ENCODE peak calls at places on chromosomes 11 and 22, in five cellular contexts. One of them, this sample, is unnamed.

GRCh38 chr11:100823360-100823759 is 136.3 kb downstream of the ARHGAP42 start:
- DNase-seq in stimulated activated effector memory CD8-positive, alpha-beta T cell treated with anti-CD3 and anti-CD28 coated beads, Interleukin-12 subunit alpha, Interleukin-12 subunit beta, amount 100 ng/mL, for 72 hours: no peak
- DNase-seq in effector CD4-positive, alpha-beta T cell: no peak
- DNase-seq in amygdala: no peak
- DNase-seq in KBM-7: no peak
- DNase-seq in this sample: no peak

GRCh38 chr11:134282121-134283045 is 6.2 kb downstream of the GLB1L3 start:
- DNase-seq in KBM-7: no peak
- DNase-seq in amygdala: no peak
- DNase-seq in stimulated activated effector memory CD8-positive, alpha-beta T cell treated with anti-CD3 and anti-CD28 coated beads, Interleukin-12 subunit alpha, Interleukin-12 subunit beta, amount 100 ng/mL, for 72 hours: no peak
- DNase-seq in effector CD4-positive, alpha-beta T cell: no peak
- DNase-seq in this sample: no peak

GRCh38 chr22:20244744-20245576 is 23.2 kb downstream of the RTN4R start:
- DNase-seq in effector CD4-positive, alpha-beta T cell: peak; percentile 24
- DNase-seq in KBM-7: peak; percentile 40
- DNase-seq in stimulated activated effector memory CD8-positive, alpha-beta T cell treated with anti-CD3 and anti-CD28 coated beads, Interleukin-12 subunit alpha, Interleukin-12 subunit beta, amount 100 ng/mL, for 72 hours: peak; percentile 30
- DNase-seq in amygdala: no peak
- DNase-seq in this sample: no peak

GRCh38 chr22:34845391-34845790 is 220.6 kb upstream of the ISX start:
- DNase-seq in effector CD4-positive, alpha-beta T cell: no peak
- DNase-seq in amygdala: no peak
- DNase-seq in stimulated activated effector memory CD8-positive, alpha-beta T cell treated with anti-CD3 and anti-CD28 coated beads, Interleukin-12 subunit alpha, Interleukin-12 subunit beta, amount 100 ng/mL, for 72 hours: no peak
- DNase-seq in KBM-7: no peak
- DNase-seq in this sample: no peak

GRCh38 chr11:119611027-119611426 is 118.0 kb downstream of the NECTIN1 start:
- DNase-seq in stimulated activated effector memory CD8-positive, alpha-beta T cell treated with anti-CD3 and anti-CD28 coated beads, Interleukin-12 subunit alpha, Interleukin-12 subunit beta, amount 100 ng/mL, for 72 hours: no peak
- DNase-seq in effector CD4-positive, alpha-beta T cell: no peak
- DNase-seq in amygdala: no peak
- DNase-seq in KBM-7: no peak
- DNase-seq in this sample: no peak

GRCh38 chr22:31937328-31937727 is 7.0 kb upstream of the YWHAH start:
- DNase-seq in amygdala: no peak
- DNase-seq in effector CD4-positive, alpha-beta T cell: no peak
- DNase-seq in KBM-7: no peak
- DNase-seq in stimulated activated effector memory CD8-positive, alpha-beta T cell treated with anti-CD3 and anti-CD28 coated beads, Interleukin-12 subunit alpha, Interleukin-12 subunit beta, amount 100 ng/mL, for 72 hours: no peak
- DNase-seq in this sample: no peak

GRCh38 chr22:32331236-32331917 is 26.3 kb upstream of the RFPL3 start:
- DNase-seq in amygdala: no peak
- DNase-seq in stimulated activated effector memory CD8-positive, alpha-beta T cell treated with anti-CD3 and anti-CD28 coated beads, Interleukin-12 subunit alpha, Interleukin-12 subunit beta, amount 100 ng/mL, for 72 hours: no peak
- DNase-seq in KBM-7: no peak
- DNase-seq in effector CD4-positive, alpha-beta T cell: no peak
- DNase-seq in this sample: no peak

GRCh38 chr11:73178681-73179080 is 36.6 kb upstream of the FCHSD2 start:
- DNase-seq in KBM-7: no peak
- DNase-seq in effector CD4-positive, alpha-beta T cell: no peak
- DNase-seq in amygdala: no peak
- DNase-seq in stimulated activated effector memory CD8-positive, alpha-beta T cell treated with anti-CD3 and anti-CD28 coated beads, Interleukin-12 subunit alpha, Interleukin-12 subunit beta, amount 100 ng/mL, for 72 hours: no peak
- DNase-seq in this sample: no peak

GRCh38 chr11:28457481-28458145 is 349.4 kb downstream of the METTL15 start:
- DNase-seq in KBM-7: no peak
- DNase-seq in amygdala: no peak
- DNase-seq in stimulated activated effector memory CD8-positive, alpha-beta T cell treated with anti-CD3 and anti-CD28 coated beads, Interleukin-12 subunit alpha, Interleukin-12 subunit beta, amount 100 ng/mL, for 72 hours: no peak
- DNase-seq in effector CD4-positive, alpha-beta T cell: no peak
- DNase-seq in this sample: no peak

GRCh38 chr11:36129955-36130354 is 159.3 kb downstream of the COMMD9 start:
- DNase-seq in KBM-7: no peak
- DNase-seq in effector CD4-positive, alpha-beta T cell: no peak
- DNase-seq in amygdala: no peak
- DNase-seq in stimulated activated effector memory CD8-positive, alpha-beta T cell treated with anti-CD3 and anti-CD28 coated beads, Interleukin-12 subunit alpha, Interleukin-12 subunit beta, amount 100 ng/mL, for 72 hours: no peak
- DNase-seq in this sample: no peak

GRCh38 chr11:78510025-78510596 is 64.6 kb downstream of the NARS2 start:
- DNase-seq in KBM-7: no peak
- DNase-seq in amygdala: no peak
- DNase-seq in stimulated activated effector memory CD8-positive, alpha-beta T cell treated with anti-CD3 and anti-CD28 coated beads, Interleukin-12 subunit alpha, Interleukin-12 subunit beta, amount 100 ng/mL, for 72 hours: no peak
- DNase-seq in effector CD4-positive, alpha-beta T cell: no peak
- DNase-seq in this sample: no peak

GRCh38 chr11:74094393-74094792 is 76.4 kb downstream of the C2CD3 start:
- DNase-seq in KBM-7: no peak
- DNase-seq in effector CD4-positive, alpha-beta T cell: no peak
- DNase-seq in stimulated activated effector memory CD8-positive, alpha-beta T cell treated with anti-CD3 and anti-CD28 coated beads, Interleukin-12 subunit alpha, Interleukin-12 subunit beta, amount 100 ng/mL, for 72 hours: no peak
- DNase-seq in amygdala: no peak
- DNase-seq in this sample: no peak

GRCh38 chr22:48301421-48301820 is 1526.3 kb downstream of the BRD1 start:
- DNase-seq in KBM-7: no peak
- DNase-seq in effector CD4-positive, alpha-beta T cell: no peak
- DNase-seq in stimulated activated effector memory CD8-positive, alpha-beta T cell treated with anti-CD3 and anti-CD28 coated beads, Interleukin-12 subunit alpha, Interleukin-12 subunit beta, amount 100 ng/mL, for 72 hours: no peak
- DNase-seq in amygdala: no peak
- DNase-seq in this sample: no peak

GRCh38 chr11:124891390-124891861 is 6.2 kb downstream of the ROBO4 start:
- DNase-seq in KBM-7: no peak
- DNase-seq in amygdala: no peak
- DNase-seq in stimulated activated effector memory CD8-positive, alpha-beta T cell treated with anti-CD3 and anti-CD28 coated beads, Interleukin-12 subunit alpha, Interleukin-12 subunit beta, amount 100 ng/mL, for 72 hours: no peak
- DNase-seq in effector CD4-positive, alpha-beta T cell: no peak
- DNase-seq in this sample: no peak

GRCh38 chr22:29727248-29727551 is 7.4 kb downstream of the CABP7 start:
- DNase-seq in amygdala: no peak
- DNase-seq in KBM-7: no peak
- DNase-seq in stimulated activated effector memory CD8-positive, alpha-beta T cell treated with anti-CD3 and anti-CD28 coated beads, Interleukin-12 subunit alpha, Interleukin-12 subunit beta, amount 100 ng/mL, for 72 hours: no peak
- DNase-seq in effector CD4-positive, alpha-beta T cell: no peak
- DNase-seq in this sample: no peak

GRCh38 chr11:25566298-25567200 is 765.4 kb upstream of the ANO3 start:
- DNase-seq in stimulated activated effector memory CD8-positive, alpha-beta T cell treated with anti-CD3 and anti-CD28 coated beads, Interleukin-12 subunit alpha, Interleukin-12 subunit beta, amount 100 ng/mL, for 72 hours: no peak
- DNase-seq in amygdala: no peak
- DNase-seq in KBM-7: no peak
- DNase-seq in effector CD4-positive, alpha-beta T cell: no peak
- DNase-seq in this sample: no peak

GRCh38 chr11:83006877-83007330 is 64.8 kb downstream of the RAB30 start:
- DNase-seq in stimulated activated effector memory CD8-positive, alpha-beta T cell treated with anti-CD3 and anti-CD28 coated beads, Interleukin-12 subunit alpha, Interleukin-12 subunit beta, amount 100 ng/mL, for 72 hours: no peak
- DNase-seq in KBM-7: peak; percentile 6
- DNase-seq in amygdala: no peak
- DNase-seq in effector CD4-positive, alpha-beta T cell: no peak
- DNase-seq in this sample: no peak

This sample was measured in NK-92 treated with Interleukin-12 subunit alpha and Interleukin-12 subunit beta, amount 100 ng/mL, for 24 hours.